ENCODE peak calls at places on chromosomes 7 and 10, in seven cellular contexts. Z is uterus, I is right lobe of liver, P is transverse colon, J is GM12892, R is HCT116, H is K562. N is an unnamed sample.

GRCh38 chr10:3662775-3663174 is 122.2 kb downstream of the KLF6 start:
- DNase-seq in Z (no peak), I (no peak), P (no peak), J (no peak), R (no peak), H (no peak), N (no peak)

GRCh38 chr10:110461530-110461929 is 36.2 kb upstream of the DUSP5 start:
- DNase-seq in Z (no peak), I (no peak), P (no peak), J (no peak), R (no peak), H (no peak), N (no peak)

GRCh38 chr7:22418251-22419046 is 61.5 kb upstream of the RAPGEF5 start:
- DNase-seq in Z (no peak), I (no peak), P (no peak), J (no peak), R (no peak), H (no peak), N (no peak)

GRCh38 chr10:75350791-75351190 is 50.8 kb downstream of the ZNF503 start:
- DNase-seq in Z (no peak), I (no peak), P (no peak), J (no peak), R (peak; percentile 7), H (no peak), N (no peak)

GRCh38 chr10:70052462-70053211 is at the start of gene MACROH2A2:
- DNase-seq in Z (peak; percentile 52), I (peak; percentile 68), P (peak; percentile 62), J (no peak), R (peak; percentile 47), H (peak; percentile 13), N (no peak)

GRCh38 chr10:58512470-58513188 is at the start of gene BICC1:
- DNase-seq in Z (peak; percentile 66), I (peak; percentile 45), P (peak; percentile 33), J (no peak), R (no peak), H (no peak), N (no peak)

GRCh38 chr10:11930342-11930978 is 107.3 kb downstream of the PROSER2 start:
- DNase-seq in Z (no peak), I (no peak), P (no peak), J (no peak), R (no peak), H (no peak), N (no peak)

GRCh38 chr10:1939016-1939415 is 201.7 kb upstream of the ADARB2 start:
- DNase-seq in Z (no peak), I (no peak), P (no peak), J (no peak), R (no peak), H (no peak), N (no peak)

GRCh38 chr7:28315565-28316420 is 96.5 kb upstream of the CREB5 start:
- DNase-seq in Z (peak; percentile 70), I (no peak), P (no peak), J (no peak), R (no peak), H (no peak), N (no peak)

GRCh38 chr7:123533929-123534382 is 439 bp downstream of the IQUB start:
- DNase-seq in Z (no peak), I (no peak), P (no peak), J (no peak), R (no peak), H (peak; percentile 58), N (peak; percentile 60)

GRCh38 chr7:123537026-123537642 is 2.7 kb upstream of the IQUB start:
- DNase-seq in Z (no peak), I (no peak), P (no peak), J (no peak), R (no peak), H (peak; percentile 54), N (peak; percentile 29)

GRCh38 chr7:123535517-123535916 is 1.1 kb upstream of the IQUB start:
- DNase-seq in Z (no peak), I (no peak), P (no peak), J (no peak), R (no peak), H (peak; percentile 55), N (no peak)

GRCh38 chr7:123533553-123533917 is 860 bp downstream of the IQUB start:
- DNase-seq in Z (no peak), I (no peak), P (no peak), J (no peak), R (no peak), H (no peak), N (no peak)

DNA sequence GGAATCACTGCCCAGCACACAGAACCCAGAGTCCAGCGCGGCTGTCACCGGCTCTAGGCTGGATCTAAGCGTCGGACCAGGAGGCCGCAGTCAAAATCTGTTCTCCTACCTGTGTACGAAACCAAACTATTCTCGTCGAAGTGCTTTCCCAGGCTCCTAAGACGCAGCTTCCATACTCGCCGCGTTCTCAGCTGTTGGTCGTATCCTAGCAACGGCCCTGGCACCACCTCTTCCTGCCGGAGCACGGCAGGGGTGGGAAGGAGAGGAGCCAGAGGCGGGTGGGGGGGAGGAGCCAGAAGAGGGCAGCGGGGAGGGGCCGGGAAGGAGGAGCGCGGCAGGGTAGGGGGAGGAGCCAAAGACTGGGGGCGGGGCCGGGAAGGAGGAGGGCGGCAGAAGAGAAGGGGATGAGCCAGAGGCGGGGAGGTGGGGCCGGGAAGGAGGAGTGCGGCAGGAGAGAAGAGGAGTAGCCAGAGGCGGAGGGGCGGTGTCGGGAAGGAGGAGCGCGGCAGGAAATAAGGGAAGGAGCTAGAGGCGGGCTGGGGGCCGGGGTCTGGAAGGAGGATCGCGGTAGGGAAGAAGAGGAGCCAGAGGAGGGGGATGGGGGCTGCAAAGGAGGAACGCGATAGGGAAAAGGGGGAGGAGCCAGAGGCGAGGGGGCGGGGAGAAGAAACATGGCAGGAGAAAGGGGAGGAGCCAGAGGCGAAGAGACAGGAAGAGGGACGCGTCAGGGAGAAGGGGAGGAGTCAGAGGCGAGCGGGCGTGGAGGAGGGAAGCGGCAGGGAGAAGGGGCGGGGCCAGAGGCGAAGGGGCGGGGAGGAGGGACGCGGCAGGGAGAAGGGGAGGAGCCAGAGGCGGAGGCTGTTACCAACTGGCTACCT is at the start of gene IQUB:
- DNase-seq in Z (peak; percentile 98), I (peak; percentile 99), P (peak; percentile 99), J (peak; percentile 66), R (peak; percentile 93), H (peak; percentile 99), N (peak; percentile 98)
- TF ChIP-seq POLR2A in Z (peak; percentile 63), I (no peak), P (peak; percentile 60), J (peak; percentile 39), R (no peak), H (peak; percentile 93), N (no peak)

DNA sequence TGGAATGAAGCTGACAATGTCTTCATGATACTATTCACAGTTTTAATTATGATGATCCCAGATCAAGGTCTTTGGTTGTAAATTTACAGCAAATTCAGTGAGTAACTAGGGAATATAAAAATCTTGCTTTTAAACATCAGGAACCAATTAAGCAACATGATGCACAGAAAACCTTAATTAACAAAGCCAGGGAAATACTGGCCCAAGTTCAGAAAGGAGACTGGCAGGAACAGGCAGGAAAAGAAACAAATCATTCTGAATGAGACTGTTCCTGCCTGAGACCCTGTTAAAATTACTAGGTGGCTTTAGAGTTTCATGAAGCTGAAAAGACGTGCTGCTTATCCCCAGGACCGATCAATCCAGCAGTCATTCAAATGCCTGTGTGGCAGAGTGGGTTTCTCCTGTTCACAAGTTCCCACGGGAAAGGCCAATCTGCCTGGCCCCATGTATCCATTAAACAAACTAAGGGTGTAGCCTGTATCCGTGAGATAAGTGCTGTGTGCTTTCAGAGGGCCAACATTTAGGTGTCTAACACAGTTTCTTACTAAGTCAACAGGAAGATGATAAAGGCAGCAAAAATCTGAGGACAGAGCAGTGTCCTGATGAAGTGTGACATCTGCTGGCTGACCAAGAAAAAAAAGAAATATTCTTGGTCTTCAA is 34.4 kb downstream of the PUS7 start:
- DNase-seq in Z (no peak), I (no peak), P (no peak), J (no peak), R (no peak), H (peak; percentile 83), N (peak; percentile 47)
- TF ChIP-seq POLR2A in Z (no peak), I (no peak), P (no peak), J (no peak), R (no peak), H (no peak), N (no peak)

DNA sequence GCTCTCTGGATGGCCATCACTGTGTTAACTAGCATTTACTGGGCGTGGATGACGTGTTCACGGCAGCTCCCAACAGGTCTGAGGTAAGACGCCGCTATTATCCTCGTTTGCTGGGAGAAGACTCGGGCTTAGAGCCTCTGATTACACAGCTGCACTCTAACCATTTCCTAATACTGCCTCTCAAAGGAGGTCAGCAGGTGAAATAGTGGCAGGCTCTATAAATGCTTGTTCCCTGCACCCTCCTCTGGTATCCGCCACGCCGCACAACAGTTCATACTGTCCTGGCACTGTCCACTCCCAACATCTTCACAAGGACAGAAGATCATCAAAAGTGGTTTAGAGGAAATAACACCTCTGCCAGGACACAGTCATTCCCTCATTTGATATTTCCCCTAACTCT is 28.3 kb downstream of the HIPK2 start:
- DNase-seq in Z (no peak), I (no peak), P (no peak), J (no peak), R (no peak), H (no peak), N (no peak)
- TF ChIP-seq POLR2A in Z (no peak), I (no peak), P (no peak), J (no peak), R (no peak), H (no peak), N (no peak)

DNA sequence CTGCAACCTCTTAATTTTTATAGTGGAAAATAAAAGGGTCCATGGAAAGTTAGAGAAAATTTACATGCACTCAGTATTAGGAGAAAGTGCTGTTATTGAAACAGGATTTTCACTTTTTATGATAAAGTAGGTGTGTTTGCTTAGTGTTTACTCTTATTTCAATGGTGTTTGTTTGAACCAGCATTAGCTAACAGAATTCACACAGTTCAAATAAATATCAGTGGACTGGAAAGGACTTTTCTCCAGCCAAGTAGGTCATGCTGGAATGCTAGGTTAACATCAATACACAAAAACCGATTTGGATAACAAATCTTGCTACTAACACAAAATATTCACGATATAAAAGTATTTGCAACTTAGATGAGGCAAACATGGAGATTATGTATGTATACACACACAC is 49.4 kb upstream of the BET1 start:
- DNase-seq in Z (no peak), I (no peak), P (no peak), J (no peak), R (no peak), H (no peak), N (no peak)
- TF ChIP-seq POLR2A in Z (no peak), I (no peak), P (no peak), J (no peak), R (no peak), H (no peak), N (no peak)

GRCh38 chr10:73627300-73627699 is 14.0 kb downstream of the MYOZ1 start:
- DNase-seq in Z (no peak), I (no peak), P (no peak), J (no peak), R (no peak), H (peak; percentile 47), N (no peak)

GRCh38 chr10:73628405-73628804 is 12.9 kb downstream of the MYOZ1 start:
- DNase-seq in Z (no peak), I (no peak), P (peak; percentile 64), J (no peak), R (no peak), H (no peak), N (no peak)

GRCh38 chr10:73629165-73629564 is 12.1 kb downstream of the MYOZ1 start:
- DNase-seq in Z (no peak), I (no peak), P (no peak), J (no peak), R (no peak), H (no peak), N (no peak)

GRCh38 chr10:73625004-73625883 is 16.0 kb downstream of the MYOZ1 start:
- DNase-seq in Z (no peak), I (peak; percentile 48), P (peak; percentile 32), J (no peak), R (no peak), H (peak; percentile 69), N (peak; percentile 69)

GRCh38 chr10:73625884-73626753 is 15.2 kb downstream of the MYOZ1 start:
- DNase-seq in Z (peak; percentile 91), I (peak; percentile 93), P (peak; percentile 97), J (peak; percentile 92), R (peak; percentile 95), H (peak; percentile 99), N (peak; percentile 98)
- TF ChIP-seq POLR2A in Z (peak; percentile 52), I (peak; percentile 41), P (peak; percentile 64), J (peak; percentile 93), R (peak; percentile 88), H (peak; percentile 98), N (peak; percentile 92)

N was measured in erythroblast.